ENCODE peak calls at places on chromosome 1, in eight cellular contexts. J, E, T, O, M, V, W and Z are unnamed samples.
A peak's percentile ranks its signal among the peaks of the same experiment; 100 is the strongest.

GRCh38 chr1:175801979-175802378 is 58.6 kb upstream of the TNR start:
- DNase-seq in M (no peak), W (no peak), O (no peak), J (no peak), V (no peak), E (no peak), T (no peak), Z (no peak)

GRCh38 chr1:109541102-109541501 is 1.4 kb downstream of the GPR61 start:
- DNase-seq in T (no peak), O (no peak), E (no peak), M (no peak), J (no peak), W (no peak), V (no peak), Z (no peak)

GRCh38 chr1:9843576-9843945 is 19.8 kb upstream of the CLSTN1 start:
- DNase-seq in O (no peak), E (no peak), M (no peak), T (no peak), J (no peak), W (no peak), V (no peak), Z (peak; percentile 74)

GRCh38 chr1:193036337-193037047 is 22.7 kb downstream of the UCHL5 start:
- DNase-seq in M (no peak), J (no peak), T (no peak), W (no peak), E (no peak), O (no peak), V (no peak), Z (no peak)

GRCh38 chr1:62746086-62746808 is 37.7 kb upstream of the ATG4C start:
- DNase-seq in E (no peak), O (peak; percentile 76), T (peak; percentile 69), J (no peak), V (peak; percentile 74), M (no peak), W (peak; percentile 81), Z (peak; percentile 58)

GRCh38 chr1:160739098-160739511 is at the start of gene SLAMF7:
- DNase-seq in W (peak; percentile 28), O (no peak), E (no peak), M (no peak), J (no peak), V (no peak), T (peak; percentile 20), Z (no peak)

GRCh38 chr1:172089768-172090510 is 248.6 kb downstream of the DNM3 start:
- DNase-seq in O (peak; percentile 69), M (no peak), E (no peak), V (peak; percentile 58), T (peak; percentile 76), W (peak; percentile 64), J (peak; percentile 30), Z (no peak)

GRCh38 chr1:29972664-29973063 is 736.3 kb downstream of the PTPRU start:
- DNase-seq in O (no peak), V (peak; percentile 16), J (no peak), M (no peak), T (no peak), E (peak; percentile 16), W (no peak), Z (no peak)

GRCh38 chr1:38209986-38210385 is 163.4 kb upstream of the POU3F1 start:
- DNase-seq in M (no peak), O (no peak), W (no peak), E (no peak), T (no peak), J (peak; percentile 27), V (no peak), Z (peak; percentile 34)

GRCh38 chr1:64343105-64343960 is 126.6 kb upstream of the CACHD1 start:
- DNase-seq in J (no peak), O (peak; percentile 41), W (peak; percentile 98), M (peak; percentile 40), E (no peak), T (peak; percentile 97), V (no peak), Z (peak; percentile 23)

GRCh38 chr1:234288946-234289345 is 84.3 kb upstream of the COA6 start:
- DNase-seq in W (no peak), O (no peak), J (no peak), M (no peak), E (no peak), V (no peak), T (no peak), Z (no peak)

GRCh38 chr1:103129796-103130195 is 21.5 kb upstream of the COL11A1 start:
- DNase-seq in V (no peak), O (no peak), E (no peak), M (no peak), J (no peak), T (no peak), W (peak; percentile 52), Z (no peak)

GRCh38 chr1:119549719-119550141 is 42.7 kb downstream of the HSD3B1 start:
- DNase-seq in J (peak; percentile 32), M (peak; percentile 26), T (peak; percentile 63), O (peak; percentile 85), E (no peak), V (peak; percentile 87), W (peak; percentile 77), Z (peak; percentile 60)

GRCh38 chr1:115343200-115343737 is 5.2 kb upstream of the NGF start:
- DNase-seq in O (no peak), J (no peak), T (no peak), E (no peak), M (no peak), W (no peak), V (peak; percentile 53), Z (no peak)

GRCh38 chr1:19405195-19405760 is 80.1 kb downstream of the CAPZB start:
- DNase-seq in O (no peak), T (no peak), M (no peak), E (no peak), V (no peak), W (no peak), J (no peak), Z (peak; percentile 93)